ENCODE peak calls at places on chromosomes 2 and 18, in four cellular contexts. E is posterior vena cava; N is activated CD4-positive, alpha-beta T cell treated with anti-CD3 and anti-CD28 coated beads for 24 hours; F is stimulated activated CD4-positive, alpha-beta T cell treated with anti-CD3 and anti-CD28 coated beads, TNF-alpha, amount 100 ng/mL, for 4 hours. C is an unnamed sample.

GRCh38 chr2:134392689-134393476 is 139.0 kb downstream of the MGAT5 start:
- DNase-seq in E (no peak), N (no peak), F (no peak), C (no peak)

GRCh38 chr18:46426311-46427047 is 230.5 kb downstream of the LOXHD1 start:
- DNase-seq in E (peak; percentile 43), N (no peak), F (no peak), C (no peak)

GRCh38 chr2:98915751-98916358 is 20.2 kb downstream of the CRACDL start:
- DNase-seq in E (peak; percentile 32), N (no peak), F (no peak), C (no peak)

GRCh38 chr2:47189635-47190034 is 34.5 kb upstream of the STPG4 start:
- DNase-seq in E (no peak), N (no peak), F (no peak), C (no peak)

GRCh38 chr18:25568926-25569325 is 217.0 kb upstream of the ZNF521 start:
- DNase-seq in E (no peak), N (no peak), F (no peak), C (no peak)

GRCh38 chr2:187299122-187299906 is 148.7 kb downstream of the CALCRL start:
- DNase-seq in E (no peak), N (no peak), F (no peak), C (no peak)

GRCh38 chr2:178330175-178331021 is 120.6 kb downstream of the PRKRA start:
- DNase-seq in E (no peak), N (no peak), F (no peak), C (no peak)

GRCh38 chr2:70643715-70644114 is 90.1 kb upstream of the TGFA start:
- DNase-seq in E (no peak), N (no peak), F (no peak), C (no peak)

GRCh38 chr2:1136071-1136470 is 185.4 kb downstream of the SNTG2 start:
- DNase-seq in E (no peak), N (no peak), F (no peak), C (no peak)

GRCh38 chr2:33405180-33406105 is 71.0 kb upstream of the RASGRP3 start:
- DNase-seq in E (no peak), N (no peak), F (no peak), C (no peak)

GRCh38 chr2:177778472-177778871 is 294.1 kb downstream of the PDE11A start:
- DNase-seq in E (no peak), N (no peak), F (no peak), C (no peak)

GRCh38 chr2:75606851-75607798 is 39.5 kb upstream of the MRPL19 start:
- DNase-seq in E (no peak), N (no peak), F (no peak), C (no peak)

GRCh38 chr2:6370753-6371152 is 495.0 kb downstream of the CMPK2 start:
- DNase-seq in E (no peak), N (no peak), F (no peak), C (no peak)

GRCh38 chr2:119174216-119174992 is 15.9 kb upstream of the C1QL2 start:
- DNase-seq in E (peak; percentile 83), N (peak; percentile 30), F (peak; percentile 33), C (peak; percentile 56)

GRCh38 chr2:185222311-185222710 is 516.3 kb upstream of the FSIP2 start:
- DNase-seq in E (no peak), N (no peak), F (no peak), C (no peak)

GRCh38 chr2:167480232-167480985 is 592.1 kb downstream of the XIRP2 start:
- DNase-seq in E (no peak), N (no peak), F (no peak), C (no peak)

GRCh38 chr2:55408098-55408882 is 11.4 kb downstream of the CCDC88A start:
- DNase-seq in E (no peak), N (no peak), F (no peak), C (no peak)

GRCh38 chr18:26493021-26493420 is 55.3 kb downstream of the KCTD1 start:
- DNase-seq in E (no peak), N (no peak), F (no peak), C (no peak)

GRCh38 chr2:149187061-149187460 is 143.3 kb upstream of the LYPD6 start:
- DNase-seq in E (no peak), N (no peak), F (no peak), C (no peak)

GRCh38 chr2:166242309-166242708 is 114.5 kb upstream of the SCN1A start:
- DNase-seq in E (no peak), N (no peak), F (no peak), C (no peak)

GRCh38 chr18:8503287-8503686 is 106.0 kb upstream of the RAB12 start:
- DNase-seq in E (no peak), N (no peak), F (no peak), C (no peak)

C was measured in Right ventricle myocardium superior.